ENCODE peak calls at places on chromosomes 4 and X, in five cellular contexts. G is naive thymus-derived CD8-positive, alpha-beta T cell; E is fibroblast of the conjunctiva; M is hepatic stellate cell; V is activated T-helper 1 cell treated with anti-CD3 and anti-CD28 coated beads, Interleukin-12 subunit alpha, Interleukin-12 subunit beta, Interleukin-2, Interleukin-4 antibody, amounts not matched to agents 30 ng/mL and 10 ng/mL and 1 ng/mL, durations not matched to agents 14 hours and 24 hours and 36 hours. T is an unnamed sample.
A peak's percentile ranks its signal among the peaks of the same experiment; 100 is the strongest.

GRCh38 chr4:144808034-144808433 is 162.1 kb downstream of the HHIP start:
- DNase-seq in G (no peak), E (no peak), M (no peak), V (no peak), T (no peak)

GRCh38 chrX:10233173-10233572 is 76.4 kb downstream of the CLCN4 start:
- DNase-seq in G (no peak), E (no peak), M (no peak), V (no peak), T (no peak)

GRCh38 chrX:23554304-23554703 is 113.0 kb upstream of the PRDX4 start:
- DNase-seq in G (no peak), E (peak; percentile 43), M (no peak), V (no peak), T (peak; percentile 10)

GRCh38 chr4:181807771-181808170 is 435.4 kb upstream of the TENM3 start:
- DNase-seq in G (no peak), E (no peak), M (no peak), V (no peak), T (no peak)

GRCh38 chrX:104376937-104377336 is 122.2 kb upstream of the ESX1 start:
- DNase-seq in G (no peak), E (no peak), M (no peak), V (no peak), T (no peak)

GRCh38 chr4:135508006-135508714 is 1306.6 kb upstream of the PABPC4L start:
- DNase-seq in G (no peak), E (peak; percentile 22), M (peak; percentile 7), V (no peak), T (no peak)

GRCh38 chr4:24380953-24381506 is 203.3 kb downstream of the DHX15 start:
- DNase-seq in G (no peak), E (no peak), M (no peak), V (no peak), T (no peak)

GRCh38 chr4:101730291-101731117 is 60.0 kb upstream of the BANK1 start:
- DNase-seq in G (peak; percentile 30), E (peak; percentile 62), M (peak; percentile 14), V (peak; percentile 10), T (peak; percentile 63)

GRCh38 chr4:1869530-1870327 is 1.5 kb upstream of the NSD2 start:
- DNase-seq in G (no peak), E (no peak), M (no peak), V (no peak), T (no peak)

GRCh38 chr4:82810171-82810570 is 11.6 kb upstream of the SCD5 start:
- DNase-seq in G (no peak), E (no peak), M (no peak), V (no peak), T (no peak)

GRCh38 chr4:7281316-7282093 is 89.2 kb downstream of the SORCS2 start:
- DNase-seq in G (no peak), E (no peak), M (no peak), V (no peak), T (no peak)

GRCh38 chr4:123974419-123975105 is 578.0 kb downstream of the SPRY1 start:
- DNase-seq in G (no peak), E (no peak), M (no peak), V (no peak), T (no peak)

GRCh38 chrX:55057691-55058249 is 17.1 kb upstream of the PAGE2B start:
- DNase-seq in G (peak; percentile 44), E (peak; percentile 10), M (peak; percentile 7), V (peak; percentile 0), T (no peak)

GRCh38 chrX:105744291-105744690 is 78.0 kb upstream of the NRK start:
- DNase-seq in G (no peak), E (no peak), M (no peak), V (no peak), T (no peak)

GRCh38 chr4:7831330-7831729 is 108.3 kb downstream of the AFAP1 start:
- DNase-seq in G (no peak), E (no peak), M (peak; percentile 53), V (no peak), T (no peak)

GRCh38 chr4:82247171-82247570 is 126.6 kb downstream of the HNRNPD start:
- DNase-seq in G (no peak), E (no peak), M (no peak), V (no peak), T (no peak)

GRCh38 chr4:87014284-87014782 is 79.5 kb downstream of the AFF1 start:
- DNase-seq in G (no peak), E (no peak), M (no peak), V (no peak), T (no peak)